ENCODE peak calls at places on chromosomes 3 and 15, in six cellular contexts. S is epithelial cell of esophagus, J is colonic mucosa, H is astrocyte of the spinal cord, V is H9, C is IMR-90. T is an unnamed sample.
A peak's percentile ranks its signal among the peaks of the same experiment; 100 is the strongest.

GRCh38 chr15:98894312-98894711 is 113.3 kb downstream of the PGPEP1L start:
- DNase-seq in S (no peak), J (no peak), H (no peak), V (no peak), C (no peak), T (no peak)

GRCh38 chr3:14605070-14605469 is 46.5 kb upstream of the CCDC174 start:
- DNase-seq in S (peak; percentile 82), J (no peak), H (no peak), V (no peak), C (peak; percentile 51), T (no peak)

GRCh38 chr15:67915374-67916050 is 75.7 kb upstream of the RNU6-1 start:
- DNase-seq in S (no peak), J (peak; percentile 82), H (peak; percentile 25), V (no peak), C (no peak), T (no peak)

GRCh38 chr15:74793135-74794028 is 11.5 kb downstream of the CSK start:
- DNase-seq in S (peak; percentile 62), J (no peak), H (peak; percentile 32), V (no peak), C (no peak), T (no peak)

GRCh38 chr15:55250392-55250791 is 39.2 kb downstream of the RAB27A start:
- DNase-seq in S (peak; percentile 93), J (no peak), H (peak; percentile 2), V (no peak), C (peak; percentile 76), T (peak; percentile 92)

GRCh38 chr15:62254137-62254934 is 89.3 kb upstream of the C2CD4B start:
- DNase-seq in S (peak; percentile 67), J (peak; percentile 74), H (peak; percentile 43), V (peak; percentile 82), C (peak; percentile 43), T (peak; percentile 62)

GRCh38 chr15:78291698-78292097 is 7.7 kb downstream of the SKIC8 start:
- DNase-seq in S (peak; percentile 90), J (no peak), H (no peak), V (no peak), C (no peak), T (no peak)

GRCh38 chr3:196757876-196758739 is 18.5 kb downstream of the PAK2 start:
- DNase-seq in S (peak; percentile 27), J (no peak), H (peak; percentile 72), V (no peak), C (peak; percentile 89), T (peak; percentile 74)

GRCh38 chr15:33234019-33234418 is 39.5 kb upstream of the FMN1 start:
- DNase-seq in S (peak; percentile 74), J (no peak), H (peak; percentile 71), V (no peak), C (peak; percentile 45), T (peak; percentile 29)

GRCh38 chr3:41222012-41222411 is 22.7 kb downstream of the CTNNB1 start:
- DNase-seq in S (no peak), J (peak; percentile 31), H (no peak), V (no peak), C (no peak), T (no peak)

GRCh38 chr3:128854382-128854939 is 25.0 kb upstream of the ACAD9 start:
- DNase-seq in S (no peak), J (no peak), H (no peak), V (no peak), C (no peak), T (no peak)

GRCh38 chr15:29242466-29243242 is 27.0 kb downstream of the NSMCE3 start:
- DNase-seq in S (no peak), J (no peak), H (no peak), V (no peak), C (peak; percentile 19), T (no peak)

GRCh38 chr15:48554112-48554511 is 91.4 kb downstream of the FBN1 start:
- DNase-seq in S (no peak), J (no peak), H (no peak), V (no peak), C (no peak), T (peak; percentile 36)

GRCh38 chr3:98655666-98656065 is 62.3 kb upstream of the CPOX start:
- DNase-seq in S (no peak), J (no peak), H (peak; percentile 43), V (no peak), C (peak; percentile 35), T (peak; percentile 3)

GRCh38 chr3:42544492-42545283 is 37.1 kb downstream of the SEC22C start:
- DNase-seq in S (no peak), J (peak; percentile 70), H (peak; percentile 9), V (no peak), C (no peak), T (peak; percentile 57)

GRCh38 chr3:73622135-73622534 is 2.6 kb downstream of the PDZRN3 start:
- DNase-seq in S (no peak), J (peak; percentile 49), H (no peak), V (peak; percentile 31), C (peak; percentile 47), T (peak; percentile 47)

GRCh38 chr15:51318382-51319150 is 19.8 kb downstream of the CYP19A1 start:
- DNase-seq in S (no peak), J (no peak), H (peak; percentile 12), V (no peak), C (no peak), T (no peak)

GRCh38 chr3:3799173-3800075 is at the start of gene LRRN1:
- DNase-seq in S (peak; percentile 14), J (peak; percentile 60), H (peak; percentile 33), V (peak; percentile 94), C (no peak), T (no peak)

GRCh38 chr3:171950373-171950772 is 89.0 kb upstream of the FNDC3B start:
- DNase-seq in S (peak; percentile 69), J (no peak), H (peak; percentile 76), V (no peak), C (peak; percentile 56), T (peak; percentile 74)

GRCh38 chr15:98779463-98780071 is 131.2 kb downstream of the IGF1R start:
- DNase-seq in S (peak; percentile 79), J (peak; percentile 91), H (peak; percentile 72), V (peak; percentile 91), C (peak; percentile 65), T (peak; percentile 91)

GRCh38 chr3:86968224-86968932 is 22.6 kb downstream of the VGLL3 start:
- DNase-seq in S (peak; percentile 49), J (no peak), H (no peak), V (no peak), C (no peak), T (no peak)

GRCh38 chr3:100609305-100609704 is at the start of gene ADGRG7:
- DNase-seq in S (no peak), J (peak; percentile 47), H (no peak), V (no peak), C (no peak), T (no peak)

GRCh38 chr3:108489776-108490175 is 20.6 kb downstream of the MYH15 start:
- DNase-seq in S (peak; percentile 53), J (peak; percentile 35), H (peak; percentile 43), V (peak; percentile 34), C (peak; percentile 51), T (no peak)

GRCh38 chr3:108494862-108495531 is 15.4 kb downstream of the MYH15 start:
- DNase-seq in S (no peak), J (no peak), H (no peak), V (no peak), C (no peak), T (no peak)

GRCh38 chr3:108497271-108497670 is 13.1 kb downstream of the MYH15 start:
- DNase-seq in S (no peak), J (no peak), H (no peak), V (no peak), C (no peak), T (no peak)

GRCh38 chr3:108495717-108496116 is 14.7 kb downstream of the MYH15 start:
- DNase-seq in S (no peak), J (no peak), H (no peak), V (no peak), C (no peak), T (no peak)

DNA sequence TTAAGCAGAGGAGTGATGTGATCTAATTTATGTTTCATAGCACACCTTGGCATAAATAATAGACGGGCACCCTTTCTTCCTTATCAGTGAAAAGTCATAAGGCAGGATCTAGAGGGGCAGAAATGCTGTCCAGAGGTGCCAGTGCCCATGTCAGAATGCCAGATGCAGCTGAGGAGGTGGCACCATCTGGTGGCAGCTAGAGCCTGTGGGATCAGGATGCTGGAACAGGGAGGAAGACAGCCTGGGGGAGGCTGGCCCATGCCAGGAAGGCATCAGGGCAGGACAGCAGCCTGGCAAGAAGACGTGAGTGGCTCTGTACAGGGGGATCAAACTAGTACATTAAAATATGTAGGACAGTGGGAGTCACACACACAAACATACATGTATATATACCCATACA is 16.5 kb downstream of the MYH15 start:
- DNase-seq in S (peak; percentile 33), J (peak; percentile 32), H (no peak), V (peak; percentile 33), C (no peak), T (no peak)
- TF ChIP-seq CTCF in S (peak; percentile 57), J (no peak), H (peak; percentile 47), V (peak; percentile 43), C (peak; percentile 31), T (no peak)

DNA sequence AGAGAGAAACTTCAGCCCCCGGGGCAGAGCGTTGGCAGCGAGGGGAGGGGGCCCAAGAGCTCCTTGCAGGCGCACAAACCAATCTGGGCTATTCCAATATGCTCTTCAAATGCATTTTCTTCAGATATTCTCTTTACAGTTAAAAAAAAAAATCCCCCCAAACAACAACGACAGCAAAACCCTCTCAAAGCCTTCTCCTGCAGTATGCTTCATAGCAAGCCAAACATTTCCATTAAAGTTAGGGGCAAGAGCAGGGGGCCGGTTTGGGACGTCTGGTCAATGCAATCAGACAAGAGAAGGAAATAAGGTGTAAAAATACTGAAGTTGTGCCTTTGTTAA is 237 bp upstream of the CTXND1 start:
- DNase-seq in S (no peak), J (no peak), H (no peak), V (no peak), C (no peak), T (no peak)
- TF ChIP-seq CTCF in S (no peak), J (no peak), H (no peak), V (no peak), C (no peak), T (no peak)

DNA sequence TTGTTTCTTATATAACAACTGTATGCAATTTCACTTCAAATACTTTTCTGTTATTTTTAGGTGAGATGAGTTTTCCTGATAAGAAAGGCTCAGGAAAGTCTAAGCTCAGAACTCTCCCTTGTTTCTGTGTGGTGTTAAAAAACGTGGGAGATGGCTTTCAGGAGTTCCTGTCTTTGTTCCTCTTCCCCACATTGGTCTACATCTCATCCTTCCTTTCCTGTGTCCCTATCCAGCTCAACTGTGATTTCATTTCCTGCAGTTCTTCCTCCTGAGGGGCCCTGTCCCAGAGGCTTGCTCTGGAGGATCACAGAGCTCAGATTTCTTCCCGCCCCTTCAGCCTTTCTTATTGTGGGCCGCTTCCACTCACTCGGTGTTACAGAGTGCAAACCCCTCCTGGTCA is 11.2 kb downstream of the SEC13 start:
- DNase-seq in S (no peak), J (no peak), H (no peak), V (no peak), C (peak; percentile 15), T (peak; percentile 37)
- TF ChIP-seq CTCF in S (no peak), J (no peak), H (no peak), V (no peak), C (no peak), T (no peak)

DNA sequence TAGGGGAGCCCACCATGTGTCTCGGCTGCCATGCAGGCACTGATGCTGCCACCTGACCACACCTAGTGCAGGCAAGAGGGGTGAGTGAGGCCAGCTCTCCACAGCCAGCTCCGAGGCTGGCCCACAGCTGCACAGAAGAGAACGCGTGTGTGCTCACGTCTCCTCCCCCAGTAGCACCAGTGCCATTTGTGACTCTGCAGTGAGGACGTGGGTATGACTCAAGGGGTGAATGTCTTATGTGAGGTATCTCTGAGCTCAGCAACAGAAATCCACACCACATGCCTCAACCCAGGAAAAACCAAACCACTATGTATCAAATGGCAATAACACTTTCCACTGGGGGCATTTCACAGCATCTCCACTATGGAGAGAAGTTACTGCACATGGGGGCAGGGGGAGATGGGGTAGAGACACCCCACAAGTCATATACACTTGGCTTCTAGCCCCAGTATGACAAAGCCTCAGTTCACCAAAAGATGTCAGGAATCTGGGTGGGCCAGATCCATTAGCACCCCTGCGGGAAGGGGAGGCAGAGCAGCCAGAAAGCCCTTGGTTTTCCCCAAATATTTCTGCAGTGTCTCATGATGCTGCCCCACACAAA is 87.6 kb downstream of the LRIG1 start:
- DNase-seq in S (peak; percentile 42), J (no peak), H (peak; percentile 91), V (no peak), C (peak; percentile 100), T (peak; percentile 90)
- TF ChIP-seq CTCF in S (no peak), J (no peak), H (no peak), V (no peak), C (peak; percentile 13), T (no peak)

T was measured in foreskin fibroblast.